ENCODE peak calls at places on chromosomes 11 and 22, in four cellular contexts. F is GM12878, R is K562, P is SK-N-SH. W is an unnamed sample.

GRCh38 chr22:19723165-19723989 is at the start of gene GP1BB:
- DNase-seq in R (peak), F (no peak), P (no peak), W (peak)

GRCh38 chr11:64323373-64323772 is 5.5 kb downstream of the PRDX5 start:
- DNase-seq in R (no peak), P (no peak), F (no peak), W (no peak)

GRCh38 chr11:35943761-35944502 is at the start of gene LDLRAD3:
- DNase-seq in R (peak), P (peak), F (no peak), W (peak)

GRCh38 chr11:95152878-95153856 is 63.5 kb downstream of the ENDOD1 start:
- DNase-seq in P (no peak), F (peak), R (peak), W (no peak)

GRCh38 chr11:100805509-100806199 is 118.6 kb downstream of the ARHGAP42 start:
- DNase-seq in R (no peak), P (no peak), F (no peak), W (no peak)

GRCh38 chr11:126440276-126440675 is 84.8 kb downstream of the ST3GAL4 start:
- DNase-seq in P (no peak), F (no peak), R (no peak), W (no peak)

GRCh38 chr11:2180775-2181370 is 9.3 kb upstream of the TH start:
- DNase-seq in R (no peak), P (no peak), F (no peak), W (no peak)

GRCh38 chr11:134027671-134028070 is 41.2 kb upstream of the JAM3 start:
- DNase-seq in P (no peak), F (no peak), R (no peak), W (no peak)

GRCh38 chr11:21625982-21626381 is 566.9 kb upstream of the ANO5 start:
- DNase-seq in P (no peak), R (no peak), F (no peak), W (peak)

GRCh38 chr11:2380807-2381350 is 3.8 kb downstream of the CD81 start:
- DNase-seq in R (no peak), P (no peak), F (peak), W (peak)

GRCh38 chr11:97355230-97355629 is 965.4 kb downstream of the JRKL start:
- DNase-seq in F (no peak), R (no peak), P (no peak), W (no peak)

GRCh38 chr11:7512525-7513209 is 1.1 kb upstream of the PPFIBP2 start:
- DNase-seq in P (no peak), F (no peak), R (no peak), W (no peak)

GRCh38 chr11:117421041-117421440 is 93.4 kb downstream of the CEP164 start:
- DNase-seq in F (no peak), R (no peak), P (no peak), W (no peak)

GRCh38 chr11:124738713-124739478 is 846 bp upstream of the NRGN start:
- DNase-seq in R (no peak), F (no peak), P (no peak), W (no peak)

GRCh38 chr11:67278135-67278938 is 10.8 kb upstream of the ANKRD13D start:
- DNase-seq in F (no peak), P (no peak), R (no peak), W (no peak)

GRCh38 chr11:97908354-97908753 is 1112.4 kb upstream of the CNTN5 start:
- DNase-seq in F (no peak), R (no peak), P (no peak), W (no peak)

GRCh38 chr11:130473795-130474377 is 25.4 kb downstream of the ADAMTS15 start:
- DNase-seq in F (no peak), P (no peak), R (no peak), W (no peak)

GRCh38 chr11:18222814-18223421 is 13.7 kb downstream of the SAA4 start:
- DNase-seq in R (no peak), P (no peak), F (no peak), W (no peak)

GRCh38 chr11:114060402-114061052 is 1.0 kb downstream of the ZBTB16 start:
- DNase-seq in P (peak), F (no peak), R (peak), W (peak)

GRCh38 chr11:68727783-68728182 is 23.5 kb downstream of the TESMIN start:
- DNase-seq in F (no peak), P (no peak), R (no peak), W (no peak)

GRCh38 chr11:13963949-13964770 is 1.6 kb downstream of the SPON1 start:
- DNase-seq in R (no peak), P (peak), F (no peak), W (no peak)

GRCh38 chr22:36184433-36185035 is 17.1 kb downstream of the APOL4 start:
- DNase-seq in P (no peak), R (no peak), F (no peak), W (no peak)

GRCh38 chr22:17847360-17848078 is 73.2 kb upstream of the BID start:
- DNase-seq in R (peak), F (no peak), P (peak), W (no peak)

GRCh38 chr11:112524808-112525207 is 264.1 kb upstream of the PLET1 start:
- DNase-seq in F (no peak), R (no peak), P (no peak), W (no peak)

GRCh38 chr22:29867260-29867659 is 15.7 kb upstream of the MTMR3 start:
- DNase-seq in R (no peak), F (no peak), P (no peak), W (no peak)

GRCh38 chr11:124274000-124274399 is 17.8 kb downstream of the OR8G5 start:
- DNase-seq in R (no peak), F (no peak), P (no peak), W (no peak)

GRCh38 chr11:65555693-65556231 is 2.4 kb downstream of the LTBP3 start:
- DNase-seq in P (peak), F (no peak), R (peak), W (peak)

GRCh38 chr11:62295504-62295903 is 3.4 kb downstream of the SCGB1D4 start:
- DNase-seq in R (no peak), P (no peak), F (no peak), W (peak)

GRCh38 chr22:31089101-31090100 is 8.3 kb downstream of the SMTN start:
- DNase-seq in P (peak), R (peak), F (no peak), W (peak)

GRCh38 chr11:86047275-86047991 is 21.5 kb downstream of the PICALM start:
- DNase-seq in R (no peak), P (no peak), F (no peak), W (no peak)

GRCh38 chr11:47395225-47396048 is 13.0 kb upstream of the SLC39A13 start:
- DNase-seq in R (no peak), P (no peak), F (no peak), W (no peak)

GRCh38 chr11:8760896-8761295 is 78.3 kb downstream of the RPL27A start:
- DNase-seq in R (no peak), P (no peak), F (no peak), W (no peak)

GRCh38 chr22:42745118-42745517 is 24.4 kb upstream of the A4GALT start:
- DNase-seq in P (no peak), F (no peak), R (no peak), W (no peak)

GRCh38 chr11:35799655-35800054 is 137.1 kb downstream of the TRIM44 start:
- DNase-seq in R (no peak), F (no peak), P (no peak), W (no peak)

GRCh38 chr11:70721006-70721405 is 322.7 kb downstream of the CTTN start:
- DNase-seq in F (no peak), P (no peak), R (no peak), W (no peak)

GRCh38 chr11:112196519-112197087 is 21.3 kb downstream of the BCO2 start:
- DNase-seq in F (no peak), P (no peak), R (no peak), W (no peak)

GRCh38 chr11:69435161-69435990 is 46.1 kb upstream of the LINC01488 start:
- DNase-seq in R (no peak), F (no peak), P (no peak), W (no peak)

GRCh38 chr22:23183107-23183698 is 2.9 kb downstream of the BCR start:
- DNase-seq in P (peak), R (peak), F (no peak), W (no peak)
- TF ChIP-seq GABPA in P (no peak), R (no peak), F (no peak), W (no peak)

GRCh38 chr11:106031210-106031845 is 9.3 kb upstream of the MSANTD4 start:
- DNase-seq in P (no peak), F (no peak), R (no peak), W (no peak)
- TF ChIP-seq GABPA in P (no peak), F (no peak), R (no peak), W (no peak)

GRCh38 chr11:121802542-121802941 is 313.5 kb downstream of the BLID start:
- DNase-seq in R (no peak), P (no peak), F (no peak), W (no peak)
- TF ChIP-seq GABPA in R (no peak), P (no peak), F (no peak), W (no peak)

DNA sequence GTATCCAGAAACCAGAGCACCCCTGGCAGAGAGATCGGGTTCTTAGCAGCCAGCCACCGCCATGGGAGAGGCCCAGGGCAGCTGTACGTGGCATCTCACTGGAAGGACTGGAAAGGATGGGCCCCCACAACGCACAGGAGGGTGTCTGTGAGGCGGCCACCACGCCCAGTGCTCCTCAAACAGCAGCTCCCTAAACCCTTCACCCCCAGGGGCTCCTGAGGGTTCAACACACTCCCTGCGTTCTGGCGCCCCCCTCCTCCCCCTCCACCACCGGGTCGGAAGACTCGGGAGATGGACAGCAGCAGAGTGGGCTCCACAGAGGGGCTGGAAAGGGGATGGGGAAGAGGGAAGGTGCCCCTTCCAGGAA is 1.1 kb downstream of the MAPK12 start:
- DNase-seq in F (no peak), R (peak), P (no peak), W (no peak)
- TF ChIP-seq GABPA in F (no peak), R (no peak), P (no peak), W (no peak)